ENCODE peak calls at places on chromosomes 5 and 9, in eight cellular contexts. F, D, U, Q, H, W, K and T are unnamed samples.

GRCh38 chr5:137398175-137398574 is 101.0 kb downstream of the SPOCK1 start:
- DNase-seq in D (no peak), H (no peak), U (no peak), F (peak; percentile 46), Q (no peak), K (no peak), W (no peak), T (no peak)

GRCh38 chr9:110125763-110126351 is 82.1 kb downstream of the C9orf152 start:
- DNase-seq in D (no peak), U (no peak), K (no peak), H (no peak), F (no peak), Q (no peak), W (peak; percentile 61), T (no peak)

GRCh38 chr5:39262981-39263380 is 43.6 kb upstream of the FYB1 start:
- DNase-seq in W (no peak), U (no peak), Q (no peak), K (no peak), D (no peak), F (no peak), H (no peak), T (no peak)

GRCh38 chr9:78278177-78278777 is 18.6 kb upstream of the PSAT1 start:
- DNase-seq in U (no peak), F (no peak), W (peak; percentile 54), D (no peak), K (no peak), H (no peak), Q (peak; percentile 84), T (no peak)

GRCh38 chr5:159877894-159878448 is 38.3 kb upstream of the ADRA1B start:
- DNase-seq in W (peak; percentile 48), U (no peak), Q (peak; percentile 65), F (peak; percentile 10), D (peak; percentile 89), H (no peak), K (no peak), T (no peak)

GRCh38 chr5:151523335-151523734 is 67.8 kb downstream of the FAT2 start:
- DNase-seq in W (peak; percentile 58), H (no peak), U (peak; percentile 1), F (peak; percentile 77), K (peak; percentile 14), D (no peak), Q (peak; percentile 41), T (peak; percentile 27)

GRCh38 chr9:137742698-137743097 is 123.9 kb downstream of the EHMT1 start:
- DNase-seq in W (no peak), D (no peak), K (no peak), U (no peak), H (no peak), F (no peak), Q (peak; percentile 42), T (no peak)

GRCh38 chr5:77168884-77169254 is 41.6 kb upstream of the PDE8B start:
- DNase-seq in U (no peak), Q (no peak), D (no peak), H (no peak), W (peak; percentile 38), K (peak; percentile 70), F (peak; percentile 18), T (no peak)

GRCh38 chr9:132125944-132126720 is 35.7 kb upstream of the NTNG2 start:
- DNase-seq in D (no peak), W (no peak), Q (no peak), H (no peak), F (peak; percentile 41), K (no peak), U (no peak), T (no peak)

GRCh38 chr5:2797160-2797559 is 45.7 kb upstream of the IRX2 start:
- DNase-seq in K (peak; percentile 89), W (no peak), Q (no peak), U (no peak), D (no peak), F (no peak), H (no peak), T (no peak)

GRCh38 chr5:38673671-38674071 is 117.2 kb upstream of the LIFR start:
- DNase-seq in W (no peak), H (no peak), D (no peak), F (no peak), K (no peak), Q (no peak), U (no peak), T (no peak)

GRCh38 chr5:17412760-17413671 is 85.0 kb upstream of the TAF11L2 start:
- DNase-seq in W (no peak), H (no peak), D (no peak), F (no peak), U (no peak), K (peak; percentile 33), Q (no peak), T (no peak)

GRCh38 chr5:112576298-112576925 is 157.3 kb upstream of the EPB41L4A start:
- DNase-seq in F (peak; percentile 16), K (no peak), Q (peak; percentile 34), H (no peak), W (no peak), U (no peak), D (no peak), T (no peak)

GRCh38 chr5:56507348-56507930 is 274.3 kb upstream of the ANKRD55 start:
- DNase-seq in H (no peak), K (peak; percentile 87), W (no peak), D (no peak), U (no peak), Q (no peak), F (no peak), T (no peak)

GRCh38 chr9:82891321-82891720 is 171.6 kb downstream of the RASEF start:
- DNase-seq in U (no peak), K (no peak), F (no peak), W (no peak), Q (peak; percentile 6), D (no peak), H (no peak), T (no peak)

GRCh38 chr9:6144947-6145346 is 70.7 kb upstream of the IL33 start:
- DNase-seq in W (no peak), H (no peak), D (no peak), F (no peak), K (no peak), Q (no peak), U (no peak), T (no peak)

GRCh38 chr5:132782101-132782500 is 5.1 kb upstream of the SEPTIN8 start:
- DNase-seq in K (no peak), U (peak; percentile 42), F (no peak), Q (peak; percentile 38), W (no peak), H (no peak), D (no peak), T (no peak)

GRCh38 chr9:33065157-33066076 is 11.1 kb downstream of the SMU1 start:
- DNase-seq in U (no peak), H (no peak), F (no peak), K (no peak), D (no peak), Q (no peak), W (no peak), T (no peak)

GRCh38 chr9:36995927-36996471 is 38.1 kb downstream of the PAX5 start:
- DNase-seq in W (peak; percentile 49), U (no peak), Q (peak; percentile 56), K (peak; percentile 51), F (peak; percentile 51), H (peak; percentile 61), D (no peak), T (peak; percentile 72)

GRCh38 chr5:6704361-6704851 is 8.8 kb upstream of the TENT4A start:
- DNase-seq in K (no peak), W (peak; percentile 89), U (peak; percentile 45), Q (peak; percentile 91), F (no peak), H (no peak), D (peak; percentile 84), T (no peak)

GRCh38 chr9:123548749-123549545 is 192.9 kb downstream of the CRB2 start:
- DNase-seq in W (no peak), H (no peak), Q (no peak), D (no peak), U (no peak), K (no peak), F (no peak), T (no peak)

GRCh38 chr5:24141046-24141445 is 503.7 kb downstream of the CDH10 start:
- DNase-seq in Q (peak; percentile 7), H (no peak), D (no peak), W (no peak), F (no peak), U (no peak), K (no peak), T (no peak)

GRCh38 chr9:113222482-113222841 is 1.1 kb downstream of the SLC31A1 start:
- DNase-seq in D (no peak), Q (peak; percentile 65), U (no peak), K (no peak), H (no peak), F (no peak), W (no peak), T (no peak)

GRCh38 chr5:54347221-54347865 is 37.0 kb upstream of the ARL15 start:
- DNase-seq in F (no peak), W (no peak), K (no peak), Q (no peak), U (no peak), D (no peak), H (no peak), T (no peak)

GRCh38 chr5:159101689-159102088 is 2.0 kb upstream of the EBF1 start:
- DNase-seq in H (no peak), F (no peak), K (no peak), W (no peak), D (no peak), U (no peak), Q (no peak), T (no peak)

GRCh38 chr9:127154003-127154389 is 31.6 kb upstream of the ANGPTL2 start:
- DNase-seq in K (no peak), H (no peak), Q (no peak), W (no peak), F (no peak), U (no peak), D (peak; percentile 13), T (no peak)

GRCh38 chr9:22097712-22098111 is 88.6 kb upstream of the CDKN2B start:
- DNase-seq in U (no peak), H (no peak), Q (peak; percentile 84), D (no peak), W (no peak), K (no peak), F (no peak), T (no peak)

GRCh38 chr5:6732634-6733410 is 19.6 kb downstream of the TENT4A start:
- DNase-seq in U (peak; percentile 41), D (no peak), F (no peak), H (no peak), Q (peak; percentile 78), W (peak; percentile 65), K (no peak), T (no peak)

GRCh38 chr5:178817506-178817905 is 42.2 kb upstream of the ZNF354B start:
- DNase-seq in W (no peak), D (no peak), F (no peak), K (no peak), H (no peak), U (no peak), Q (no peak), T (no peak)

GRCh38 chr5:157729858-157730257 is 1.4 kb upstream of the THG1L start:
- DNase-seq in F (no peak), U (no peak), K (no peak), Q (no peak), H (no peak), D (no peak), W (no peak), T (no peak)